ENCODE peak calls at places on chromosomes 6 and 20, in nine cellular contexts. W is spleen, P is upper lobe of left lung, S is transverse colon, J is stomach, C is H1, M is breast epithelium, Y is sigmoid colon, K is endothelial cell of umbilical vein. U is an unnamed sample.

GRCh38 chr6:46676604-46677313 is 10.9 kb upstream of the TDRD6 start:
- DNase-seq in K (no peak), W (no peak), Y (no peak), C (no peak), J (no peak), M (no peak), P (no peak), S (no peak), U (no peak)

GRCh38 chr6:75213732-75214131 is 7.9 kb upstream of the COL12A1 start:
- DNase-seq in W (no peak), C (no peak), M (no peak), J (no peak), P (no peak), Y (no peak), S (no peak), K (no peak), U (no peak)

GRCh38 chr6:37459981-37460800 is 27.2 kb downstream of the CMTR1 start:
- DNase-seq in M (no peak), Y (no peak), C (no peak), W (no peak), J (no peak), P (no peak), K (no peak), S (no peak), U (no peak)

GRCh38 chr6:139017227-139017626 is 11.3 kb upstream of the ABRACL start:
- DNase-seq in J (no peak), W (no peak), M (no peak), C (no peak), P (no peak), S (no peak), K (no peak), Y (no peak), U (peak; percentile 45)

GRCh38 chr20:34062651-34063482 is 49.2 kb downstream of the EIF2S2 start:
- DNase-seq in W (no peak), M (no peak), S (no peak), Y (no peak), J (no peak), K (no peak), P (no peak), C (no peak), U (no peak)

GRCh38 chr6:89955364-89955763 is 61.1 kb downstream of the GJA10 start:
- DNase-seq in C (no peak), P (no peak), J (no peak), W (no peak), M (no peak), K (no peak), Y (no peak), S (no peak), U (no peak)

GRCh38 chr6:38776515-38776914 is 61.4 kb downstream of the DNAH8 start:
- DNase-seq in W (no peak), K (peak; percentile 23), M (no peak), C (no peak), J (no peak), S (no peak), P (no peak), Y (no peak), U (no peak)

GRCh38 chr20:49483706-49484101 is 1.2 kb upstream of the KCNB1 start:
- DNase-seq in S (no peak), C (no peak), W (no peak), P (peak; percentile 56), K (no peak), Y (no peak), M (no peak), J (no peak), U (no peak)

GRCh38 chr6:103327079-103327478 is 1532.6 kb downstream of the HACE1 start:
- DNase-seq in C (no peak), Y (no peak), J (no peak), P (no peak), S (no peak), W (no peak), M (no peak), K (no peak), U (no peak)

GRCh38 chr6:91435630-91436029 is 848.8 kb upstream of the MAP3K7 start:
- DNase-seq in Y (no peak), W (no peak), K (peak; percentile 4), P (no peak), S (no peak), C (no peak), M (no peak), J (no peak), U (no peak)

GRCh38 chr6:99276747-99277146 is 72.7 kb downstream of the FAXC start:
- DNase-seq in M (no peak), C (no peak), Y (no peak), J (no peak), P (no peak), W (no peak), S (no peak), K (no peak), U (no peak)

GRCh38 chr6:30719356-30719755 is 796 bp upstream of the TUBB start:
- DNase-seq in K (no peak), J (no peak), S (no peak), W (peak; percentile 37), M (no peak), P (no peak), Y (no peak), C (no peak), U (no peak)

GRCh38 chr6:148345176-148345575 is 2.5 kb downstream of the SASH1 start:
- DNase-seq in W (no peak), K (peak; percentile 67), J (no peak), S (no peak), M (no peak), C (no peak), Y (no peak), P (no peak), U (peak; percentile 55)

GRCh38 chr6:5338177-5338960 is 77.1 kb downstream of the FARS2 start:
- DNase-seq in C (no peak), S (no peak), K (peak; percentile 18), Y (no peak), P (no peak), J (no peak), M (no peak), W (no peak), U (no peak)

GRCh38 chr6:55632953-55633352 is 54.0 kb upstream of the HMGCLL1 start:
- DNase-seq in M (no peak), W (no peak), S (no peak), Y (no peak), P (no peak), C (no peak), J (no peak), K (no peak), U (no peak)

DNA sequence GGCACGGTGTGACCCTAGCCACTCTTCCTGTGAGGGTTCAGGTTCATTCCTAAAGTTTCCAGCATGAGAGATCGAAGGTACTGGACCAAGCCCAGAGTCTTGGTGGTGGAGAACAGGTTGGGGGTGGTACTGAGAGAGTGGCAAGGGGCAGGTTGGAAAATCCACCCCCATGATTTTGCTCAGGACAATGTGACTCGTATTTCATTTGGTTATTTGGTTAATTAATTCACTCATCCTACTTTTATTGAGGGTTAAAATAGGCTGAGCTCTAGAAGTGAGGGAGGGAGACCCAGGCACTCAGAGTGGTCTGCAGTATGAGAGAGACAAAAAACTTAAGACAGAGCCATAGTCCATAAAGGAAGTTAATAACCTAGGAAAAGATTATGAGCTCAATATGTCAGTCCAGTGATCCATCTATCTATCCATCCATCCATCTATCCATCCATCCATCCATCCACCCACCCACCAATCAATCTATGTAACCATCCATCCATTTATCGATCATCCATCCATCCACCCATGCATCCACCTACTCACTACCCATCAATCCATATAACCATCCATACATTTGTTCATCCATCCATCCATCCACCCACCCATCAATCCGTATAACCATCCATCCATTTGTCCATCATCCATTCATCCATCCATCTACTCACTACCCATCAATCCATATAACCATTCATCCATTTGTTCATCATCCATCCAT is 6.7 kb upstream of the BPIFB6 start:
- DNase-seq in Y (no peak), P (no peak), J (no peak), S (no peak), K (no peak), C (no peak), M (no peak), W (no peak), U (no peak)
- TF ChIP-seq POLR2A in Y (no peak), P (no peak), J (no peak), S (no peak), K (no peak), C (no peak), M (no peak), W (no peak), U (no peak)

GRCh38 chr6:2971420-2972218 is at the start of gene SERPINB6:
- DNase-seq in K (peak; percentile 76), C (no peak), J (peak; percentile 80), M (peak; percentile 77), Y (peak; percentile 95), P (peak; percentile 94), S (peak; percentile 88), W (peak; percentile 93), U (peak; percentile 69)
- TF ChIP-seq POLR2AphosphoS5 in K (peak; percentile 28), C (no peak), J (no peak), M (peak; percentile 56), Y (peak; percentile 68), P (no peak), S (peak; percentile 55), W (peak; percentile 85), U (peak; percentile 61)

DNA sequence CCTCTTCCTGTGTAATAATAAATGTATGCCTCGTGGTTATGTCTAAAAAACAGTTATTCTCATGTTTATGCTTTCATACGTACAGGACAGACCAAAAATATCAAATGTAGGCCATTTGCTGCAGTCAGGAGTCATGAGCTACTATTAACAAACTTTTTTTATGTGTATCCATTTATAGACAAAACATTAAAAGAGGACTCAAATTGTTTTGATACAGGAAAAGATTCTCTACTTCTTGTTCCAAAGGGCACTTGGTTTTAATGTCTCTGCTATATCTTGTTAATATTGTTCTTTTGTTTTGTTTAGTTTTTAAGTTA is 155.2 kb downstream of the ZDHHC14 start:
- DNase-seq in W (no peak), C (no peak), P (no peak), S (no peak), K (no peak), M (no peak), Y (no peak), J (no peak), U (no peak)
- H3K4me1 ChIP-seq in W (peaks cover 72% of the 10 kb centered on the region), C (peaks cover 28% of the 10 kb centered on the region), P (peaks cover 25% of the 10 kb centered on the region), S (peaks cover 7% of the 10 kb centered on the region), K (peaks cover 36% of the 10 kb centered on the region), M (no peaks in the 10 kb centered on the region), Y (no peaks in the 10 kb centered on the region), J (peaks cover 36% of the 10 kb centered on the region), U (no peaks in the 10 kb centered on the region)

GRCh38 chr6:145814035-145814500 is 527 bp downstream of the FBXO30 start:
- DNase-seq in M (no peak), C (no peak), J (no peak), S (peak; percentile 33), K (no peak), W (no peak), Y (peak; percentile 69), P (no peak), U (peak; percentile 6)

GRCh38 chr6:145815875-145816274 is 1.3 kb upstream of the FBXO30 start:
- DNase-seq in P (no peak), C (no peak), M (no peak), W (no peak), Y (no peak), J (no peak), S (no peak), K (no peak), U (no peak)

GRCh38 chr6:145813285-145814034 is 1.1 kb downstream of the FBXO30 start:
- DNase-seq in J (no peak), Y (no peak), K (peak; percentile 80), C (no peak), P (no peak), S (no peak), W (no peak), M (no peak), U (no peak)

GRCh38 chr6:145815351-145815772 is 767 bp upstream of the FBXO30 start:
- DNase-seq in P (no peak), M (no peak), Y (peak; percentile 71), W (no peak), C (no peak), K (no peak), J (no peak), S (no peak), U (no peak)

GRCh38 chr6:145814501-145815350 is at the start of gene FBXO30:
- DNase-seq in M (peak; percentile 81), S (peak; percentile 89), Y (peak; percentile 91), P (peak; percentile 99), J (peak; percentile 89), C (peak; percentile 79), W (peak; percentile 97), K (peak; percentile 95), U (peak; percentile 80)
- TF ChIP-seq POLR2A in M (no peak), S (peak; percentile 69), Y (peak; percentile 76), P (peak; percentile 69), J (no peak), C (peak; percentile 51), W (peak; percentile 64), K (peak; percentile 71), U (peak; percentile 78)